ENCODE peak calls at places on chromosome 1, in ten cellular contexts. X, O, A, H, Z, F, R, E, M and U are unnamed samples. For H3K4me1, the result is how much of the 10 kb centered on the place peaks cover.

GRCh38 chr1:64427879-64428278 is 42.0 kb upstream of the CACHD1 start:
- DNase-seq in X (no peak), O (no peak), A (no peak), H (no peak), Z (no peak), F (no peak), R (no peak), E (no peak), M (peak), U (no peak)

GRCh38 chr1:59776960-59777852 is 37.5 kb upstream of the HOOK1 start:
- DNase-seq in X (no peak), O (no peak), A (no peak), H (no peak), Z (no peak), F (no peak), R (no peak), E (no peak), M (no peak), U (no peak)

GRCh38 chr1:201216395-201217085 is 25.9 kb downstream of the IGFN1 start:
- DNase-seq in X (no peak), O (no peak), A (no peak), H (no peak), Z (no peak), F (no peak), R (peak), E (no peak), M (no peak), U (peak)

GRCh38 chr1:212482352-212483153 is 49.8 kb downstream of the NENF start:
- DNase-seq in X (no peak), O (no peak), A (peak), H (no peak), Z (peak), F (no peak), R (no peak), E (no peak), M (peak), U (no peak)

GRCh38 chr1:201226178-201226514 is 35.5 kb downstream of the IGFN1 start:
- DNase-seq in X (no peak), O (no peak), A (no peak), H (no peak), Z (no peak), F (no peak), R (no peak), E (no peak), M (no peak), U (no peak)

GRCh38 chr1:112297536-112297935 is 98.5 kb upstream of the CTTNBP2NL start:
- DNase-seq in X (no peak), O (no peak), A (no peak), H (no peak), Z (no peak), F (no peak), R (no peak), E (no peak), M (no peak), U (no peak)

GRCh38 chr1:42933060-42933586 is 25.5 kb downstream of the SLC2A1 start:
- DNase-seq in X (no peak), O (no peak), A (no peak), H (peak), Z (no peak), F (no peak), R (no peak), E (no peak), M (no peak), U (peak)

GRCh38 chr1:212238552-212238951 is 46.7 kb upstream of the PPP2R5A start:
- DNase-seq in X (no peak), O (peak), A (no peak), H (no peak), Z (no peak), F (no peak), R (no peak), E (no peak), M (no peak), U (no peak)

GRCh38 chr1:212635141-212635601 is 26.6 kb downstream of the ATF3 start:
- DNase-seq in X (no peak), O (no peak), A (no peak), H (no peak), Z (no peak), F (no peak), R (no peak), E (no peak), M (no peak), U (no peak)

GRCh38 chr1:41474490-41475271 is 9.8 kb downstream of the EDN2 start:
- DNase-seq in X (peak), O (no peak), A (peak), H (no peak), Z (peak), F (no peak), R (no peak), E (no peak), M (peak), U (no peak)

GRCh38 chr1:32250893-32251716 is at the start of gene LCK:
- DNase-seq in X (no peak), O (no peak), A (no peak), H (peak), Z (peak), F (peak), R (no peak), E (no peak), M (no peak), U (no peak)

GRCh38 chr1:59136541-59137335 is 160.2 kb upstream of the FGGY start:
- DNase-seq in X (no peak), O (no peak), A (peak), H (no peak), Z (no peak), F (no peak), R (no peak), E (no peak), M (no peak), U (no peak)

GRCh38 chr1:77889240-77889637 is 815 bp downstream of the NEXN start:
- DNase-seq in X (no peak), O (no peak), A (peak), H (no peak), Z (no peak), F (no peak), R (no peak), E (no peak), M (peak), U (no peak)

GRCh38 chr1:28313710-28314510 is 14.9 kb upstream of the MED18 start:
- DNase-seq in X (peak), O (peak), A (peak), H (no peak), Z (peak), F (no peak), R (peak), E (no peak), M (peak), U (peak)

GRCh38 chr1:16924216-16924918 is 2.6 kb downstream of the CROCC start:
- DNase-seq in X (peak), O (no peak), A (no peak), H (peak), Z (no peak), F (no peak), R (no peak), E (no peak), M (no peak), U (peak)

GRCh38 chr1:16922466-16922865 is 735 bp downstream of the CROCC start:
- DNase-seq in X (peak), O (no peak), A (no peak), H (peak), Z (no peak), F (no peak), R (no peak), E (no peak), M (no peak), U (peak)

GRCh38 chr1:16921391-16922185 is at the start of gene CROCC:
- DNase-seq in X (peak), O (peak), A (no peak), H (peak), Z (no peak), F (peak), R (no peak), E (no peak), M (peak), U (peak)

GRCh38 chr1:16920951-16921350 is 780 bp upstream of the CROCC start:
- DNase-seq in X (peak), O (no peak), A (no peak), H (no peak), Z (no peak), F (no peak), R (no peak), E (no peak), M (no peak), U (peak)

DNA sequence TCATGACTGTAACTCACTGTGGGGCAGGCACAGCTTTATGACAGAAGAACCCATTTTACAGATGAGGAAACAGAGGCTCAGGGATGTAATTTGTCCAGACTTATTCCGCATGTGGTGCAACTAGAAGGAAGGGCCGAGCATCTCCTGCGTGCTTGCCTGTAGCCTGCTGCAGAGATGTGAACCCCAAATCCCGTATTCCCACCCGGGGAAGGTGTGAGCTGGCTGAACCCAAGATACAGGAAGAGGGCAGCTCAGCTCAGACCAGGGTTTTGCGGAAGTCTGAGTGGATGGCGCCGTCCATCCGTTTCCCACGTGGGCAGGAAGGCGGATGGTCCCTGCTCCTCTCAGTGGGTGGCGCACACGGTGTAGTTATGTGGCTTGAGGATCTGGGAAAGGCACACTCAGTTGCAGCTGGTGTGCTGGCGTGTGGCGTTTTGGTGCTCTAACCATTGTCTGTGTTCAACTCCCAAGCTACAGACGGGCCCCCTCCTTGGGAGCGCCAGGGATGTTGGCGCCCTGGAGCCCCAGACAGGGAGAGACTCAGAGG is 1.2 kb downstream of the CROCC start:
- DNase-seq in X (peak), O (no peak), A (no peak), H (peak), Z (no peak), F (no peak), R (no peak), E (no peak), M (no peak), U (no peak)
- TF ChIP-seq CTCF in X (no peak), O (no peak), A (no peak), H (no peak), Z (no peak), F (no peak), R (no peak), E (no peak), M (no peak), U (no peak)

GRCh38 chr1:196403803-196404690 is 204.2 kb downstream of the KCNT2 start:
- DNase-seq in X (no peak), O (no peak), A (no peak), H (no peak), Z (no peak), F (no peak), R (no peak), E (no peak), M (no peak), U (no peak)

GRCh38 chr1:196405839-196406238 is 202.4 kb downstream of the KCNT2 start:
- DNase-seq in X (no peak), O (no peak), A (no peak), H (no peak), Z (no peak), F (no peak), R (no peak), E (no peak), M (no peak), U (no peak)

GRCh38 chr1:196409586-196409985 is 198.7 kb downstream of the KCNT2 start:
- DNase-seq in X (no peak), O (no peak), A (no peak), H (no peak), Z (no peak), F (no peak), R (no peak), E (no peak), M (no peak), U (no peak)

GRCh38 chr1:196410768-196411167 is 197.5 kb downstream of the KCNT2 start:
- DNase-seq in X (no peak), O (no peak), A (no peak), H (no peak), Z (no peak), F (no peak), R (no peak), E (no peak), M (no peak), U (no peak)

GRCh38 chr1:196407358-196408041 is 200.7 kb downstream of the KCNT2 start:
- DNase-seq in X (no peak), O (no peak), A (no peak), H (no peak), Z (no peak), F (no peak), R (no peak), E (no peak), M (peak), U (no peak)
- H3K27ac ChIP-seq in X (peak), O (peak), A (peak), H (no peak), Z (peak), F (no peak), R (no peak), E (no peak), M (peak), U (no peak)

DNA sequence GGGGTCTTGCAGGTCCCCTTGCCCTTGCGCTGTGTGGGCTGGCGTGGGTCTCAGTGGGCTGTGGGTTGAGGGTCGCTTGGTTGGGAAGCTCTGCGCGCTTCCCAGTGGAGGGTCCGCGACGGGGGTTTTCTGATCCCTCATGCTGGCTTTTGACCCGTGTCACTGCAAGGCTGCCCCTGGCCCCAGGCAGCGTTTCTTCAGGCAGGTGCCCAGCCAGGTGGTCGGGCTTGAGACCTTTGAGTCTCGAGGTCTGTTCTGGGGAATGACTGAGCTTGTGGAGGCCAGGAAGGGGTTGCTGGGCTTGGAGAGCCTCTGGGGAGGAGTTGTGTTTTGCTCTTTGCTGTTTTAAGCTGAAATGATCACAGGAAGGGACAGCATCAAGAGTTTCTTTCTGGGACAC is 5.3 kb downstream of the SKI start:
- DNase-seq in X (no peak), O (no peak), A (no peak), H (peak), Z (no peak), F (no peak), R (no peak), E (no peak), M (no peak), U (no peak)
- H3K4me1 ChIP-seq in X (half or more), O (half or more), A (half or more), H (under half), Z (under half), F (half or more), R (under half), E (half or more), M (half or more), U (half or more)

DNA sequence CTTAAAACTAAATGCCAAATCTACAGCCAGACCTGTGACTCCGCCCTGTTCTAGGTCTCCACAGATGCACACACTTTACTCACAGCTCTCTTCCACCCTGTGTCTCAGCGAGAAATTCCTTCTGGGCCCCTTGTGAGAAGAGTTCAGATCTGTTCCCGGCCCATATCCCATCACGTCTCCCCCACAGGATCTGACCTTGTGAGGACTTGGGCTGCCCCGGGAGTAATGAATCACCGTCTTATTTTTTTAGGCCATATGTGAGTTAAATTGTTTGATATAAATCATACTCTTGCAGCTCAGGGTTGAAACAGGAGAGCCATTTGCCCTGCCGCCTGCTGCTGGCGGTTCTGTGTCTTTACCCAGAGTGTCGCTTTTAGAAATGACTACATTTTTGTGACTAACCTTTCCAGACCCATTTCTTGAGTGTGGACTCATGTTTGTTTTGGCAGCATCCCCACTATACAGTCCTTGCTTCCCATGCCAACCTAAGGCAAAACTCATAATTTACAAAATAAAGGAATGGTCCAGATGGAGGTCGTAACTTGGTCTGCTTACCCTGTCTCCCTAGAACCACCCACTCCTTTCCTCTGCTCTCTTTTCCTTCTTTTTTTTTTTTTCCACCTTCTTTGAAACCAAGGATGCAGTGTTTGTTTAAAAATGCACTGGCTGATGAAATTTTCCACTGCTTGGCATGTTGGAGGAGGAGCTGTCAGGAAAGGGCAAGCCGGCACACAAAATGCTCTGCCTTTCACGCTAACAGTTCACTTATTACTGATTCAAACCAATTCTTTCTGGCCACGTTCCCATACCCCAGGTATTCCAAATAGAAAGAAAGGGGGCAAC is 98.0 kb upstream of the C1orf105 start:
- DNase-seq in X (peak), O (peak), A (no peak), H (no peak), Z (no peak), F (no peak), R (peak), E (peak), M (peak), U (no peak)
- TF ChIP-seq CTCF in X (no peak), O (no peak), A (no peak), H (no peak), Z (no peak), F (no peak), R (no peak), E (no peak), M (no peak), U (no peak)